ENCODE peak calls at places on chromosome 11, in seven cellular contexts. R, W, P, T, D, J and K are unnamed samples.
A peak's percentile ranks its signal among the peaks of the same experiment; 100 is the strongest.

GRCh38 chr11:131866535-131867400 is 496.4 kb downstream of the NTM start:
- DNase-seq in D (no peak), T (no peak), R (no peak), J (no peak), W (no peak), P (no peak), K (no peak)

GRCh38 chr11:10032991-10033390 is 261.0 kb downstream of the SBF2 start:
- DNase-seq in J (no peak), P (no peak), D (peak; percentile 57), W (no peak), T (no peak), R (no peak), K (no peak)

GRCh38 chr11:128905345-128906184 is 14.4 kb downstream of the KCNJ5 start:
- DNase-seq in T (peak; percentile 80), D (peak; percentile 63), W (peak; percentile 60), R (peak; percentile 3), J (peak; percentile 43), P (no peak), K (peak; percentile 79)

GRCh38 chr11:59097113-59097708 is 9.8 kb upstream of the FAM111B start:
- DNase-seq in J (peak; percentile 75), R (peak; percentile 61), D (peak; percentile 67), W (peak; percentile 85), P (peak; percentile 72), T (peak; percentile 64), K (peak; percentile 33)

GRCh38 chr11:77029829-77030228 is 4.4 kb upstream of the B3GNT6 start:
- DNase-seq in W (no peak), D (no peak), P (no peak), R (no peak), T (no peak), J (peak; percentile 66), K (no peak)

GRCh38 chr11:61007383-61007970 is 36.0 kb downstream of the CD6 start:
- DNase-seq in T (no peak), D (peak; percentile 22), P (no peak), J (peak; percentile 44), R (no peak), W (peak; percentile 69), K (no peak)

GRCh38 chr11:108793611-108794010 is 128.7 kb downstream of the DDX10 start:
- DNase-seq in R (no peak), T (no peak), P (no peak), J (no peak), D (no peak), W (no peak), K (no peak)

GRCh38 chr11:14904745-14905103 is 12.7 kb upstream of the CYP2R1 start:
- DNase-seq in T (no peak), P (peak; percentile 88), D (peak; percentile 74), R (peak; percentile 79), J (peak; percentile 79), W (peak; percentile 95), K (peak; percentile 68)

GRCh38 chr11:2991477-2992233 is 474 bp downstream of the NAP1L4 start:
- DNase-seq in W (no peak), R (no peak), P (no peak), D (peak; percentile 86), J (no peak), T (no peak), K (peak; percentile 44)

GRCh38 chr11:133081020-133081419 is 451.3 kb downstream of the OPCML start:
- DNase-seq in J (no peak), R (no peak), W (no peak), D (no peak), T (no peak), P (no peak), K (no peak)

GRCh38 chr11:29957406-29957805 is 59.4 kb downstream of the KCNA4 start:
- DNase-seq in D (no peak), P (no peak), W (no peak), J (no peak), R (no peak), T (no peak), K (no peak)

GRCh38 chr11:132228756-132229325 is 858.4 kb downstream of the NTM start:
- DNase-seq in T (no peak), P (no peak), W (no peak), J (no peak), D (peak; percentile 23), R (no peak), K (no peak)

GRCh38 chr11:118155781-118156530 is 3.3 kb upstream of the SCN4B start:
- DNase-seq in P (no peak), R (no peak), D (no peak), T (no peak), W (no peak), J (no peak), K (no peak)

GRCh38 chr11:109432105-109432504 is 10.1 kb downstream of the C11orf87 start:
- DNase-seq in J (no peak), R (no peak), P (no peak), D (peak; percentile 64), T (no peak), W (no peak), K (no peak)

GRCh38 chr11:114621950-114622809 is 26.6 kb upstream of the NXPE4 start:
- DNase-seq in W (no peak), P (no peak), T (no peak), D (no peak), R (no peak), J (no peak), K (no peak)
- H3K9me3 ChIP-seq in W (no peaks in the 10 kb centered on the region), P (no peaks in the 10 kb centered on the region), T (peaks cover 30% of the 10 kb centered on the region), D (no peaks in the 10 kb centered on the region), R (no peaks in the 10 kb centered on the region), J (no peaks in the 10 kb centered on the region), K (no peaks in the 10 kb centered on the region)

DNA sequence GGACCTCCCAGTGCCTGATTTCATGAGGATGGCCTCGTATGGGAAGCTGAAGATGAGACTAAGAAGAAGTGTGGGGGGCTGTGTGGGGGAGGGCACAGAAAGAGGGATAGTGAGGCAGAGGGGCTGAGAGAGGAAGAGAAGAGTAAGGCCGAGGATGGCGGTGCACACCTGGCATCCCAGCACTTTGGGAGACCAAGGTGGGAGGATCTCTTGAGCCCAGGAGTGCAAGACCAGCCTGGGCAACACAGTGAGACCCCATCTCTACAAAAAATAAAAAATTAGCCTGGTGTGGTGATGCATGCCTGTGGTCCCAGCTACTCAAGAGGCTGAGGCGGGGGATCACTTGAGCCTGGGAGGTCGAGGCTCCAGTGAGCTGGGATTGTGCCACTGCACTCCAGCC is 13.5 kb upstream of the EHD1 start:
- DNase-seq in P (no peak), T (no peak), J (no peak), R (no peak), D (no peak), W (no peak), K (no peak)
- H3K4me3 ChIP-seq in P (no peak overlapping the region), T (peak overlapping the region; percentile 78), J (peak overlapping the region; percentile 66), R (no peak overlapping the region), D (no peak overlapping the region), W (no peak overlapping the region), K (no peak overlapping the region)

DNA sequence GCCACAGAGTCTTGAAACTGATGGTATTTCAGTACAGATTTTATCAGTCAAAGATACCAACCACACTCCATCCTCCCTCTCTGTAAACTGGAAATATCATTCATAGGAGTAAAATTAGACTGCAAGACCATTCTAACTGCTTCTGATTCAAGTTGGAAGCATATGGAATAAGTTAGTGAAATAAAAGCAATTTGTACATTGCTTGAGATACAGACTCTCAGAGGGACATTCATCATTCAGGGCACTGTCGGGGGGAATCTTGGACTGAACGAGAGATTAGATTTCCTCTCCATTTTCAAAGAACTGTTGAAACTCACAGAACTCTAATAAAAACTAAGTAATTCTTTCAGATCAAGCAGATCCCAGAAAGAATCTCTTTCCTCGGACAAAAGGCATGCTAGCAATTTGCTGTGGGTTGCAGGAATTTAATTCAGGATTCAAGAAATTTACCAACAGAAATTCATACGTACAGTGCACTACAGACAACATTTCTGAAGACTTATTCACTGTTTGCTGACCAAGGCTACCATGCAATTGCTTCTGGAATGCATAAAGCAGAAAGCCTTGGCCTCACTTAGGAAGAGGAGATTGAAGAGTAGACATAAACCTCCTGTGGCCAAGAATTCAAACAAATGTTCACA is 34.1 kb downstream of the PAMR1 start:
- DNase-seq in P (no peak), R (no peak), W (no peak), T (no peak), J (no peak), D (peak; percentile 90), K (no peak)
- H3K27me3 ChIP-seq in P (no peaks in the 10 kb centered on the region), R (no peaks in the 10 kb centered on the region), W (no peaks in the 10 kb centered on the region), T (no peaks in the 10 kb centered on the region), J (no peaks in the 10 kb centered on the region), D (no peaks in the 10 kb centered on the region), K (no peaks in the 10 kb centered on the region)

DNA sequence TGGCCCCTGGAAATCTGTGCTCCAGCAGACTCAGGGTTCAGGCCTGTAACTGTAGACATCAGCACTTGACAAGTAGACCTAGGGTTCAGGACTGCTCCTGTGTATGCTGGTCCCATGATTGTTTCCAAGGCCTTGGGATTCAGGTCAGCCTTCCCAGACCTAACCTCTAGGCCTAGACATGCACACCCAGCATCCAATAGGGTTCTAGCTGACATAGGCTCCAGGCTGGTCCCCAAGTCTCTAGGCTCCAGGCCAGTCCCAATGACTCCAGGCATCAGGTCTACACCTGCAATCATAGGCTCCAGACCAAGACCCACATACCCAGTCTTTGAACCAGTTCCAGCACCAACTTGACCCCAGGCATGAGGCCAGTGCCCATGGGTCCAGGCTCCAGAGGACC is 166.2 kb upstream of the GRIA4 start:
- DNase-seq in T (no peak), P (no peak), R (no peak), J (no peak), W (no peak), D (no peak), K (no peak)
- H3K9me3 ChIP-seq in T (peaks cover 18% of the 10 kb centered on the region), P (no peaks in the 10 kb centered on the region), R (no peaks in the 10 kb centered on the region), J (peaks cover 4% of the 10 kb centered on the region), W (no peaks in the 10 kb centered on the region), D (no peaks in the 10 kb centered on the region), K (no peaks in the 10 kb centered on the region)

DNA sequence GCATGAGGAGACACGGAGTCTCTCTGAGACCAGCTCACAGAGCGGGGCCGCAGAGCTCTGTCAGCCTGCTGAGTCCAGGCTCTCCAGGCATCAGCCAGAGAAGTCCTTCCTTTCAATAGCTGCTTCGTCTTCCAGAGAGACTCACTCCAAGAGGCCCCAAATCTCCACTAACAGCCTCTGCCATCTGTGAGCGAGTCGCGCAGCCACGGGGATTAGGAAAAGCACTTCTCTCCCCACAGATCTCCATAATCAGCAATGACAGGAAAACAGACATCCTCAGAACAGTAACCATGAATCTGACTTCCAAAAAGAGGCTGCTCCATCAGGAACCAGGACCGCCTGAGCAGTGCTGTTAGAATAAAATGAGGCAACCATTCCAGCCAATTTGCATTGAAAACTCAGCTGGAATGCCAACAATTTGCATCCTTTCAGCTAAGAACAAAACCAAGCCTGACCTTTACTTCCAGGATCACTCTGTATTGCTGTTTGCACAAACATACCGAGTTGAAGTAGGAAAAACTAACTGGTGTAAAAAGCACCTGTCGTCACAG is 65.4 kb downstream of the SMCO4 start:
- DNase-seq in J (no peak), P (no peak), T (no peak), R (no peak), W (peak; percentile 62), D (no peak), K (peak; percentile 26)
- H3K4me3 ChIP-seq in J (no peak overlapping the region), P (no peak overlapping the region), T (no peak overlapping the region), R (no peak overlapping the region), W (no peak overlapping the region), D (no peak overlapping the region), K (no peak overlapping the region)